ENCODE peak calls at places on chromosomes 6 and 20, in four cellular contexts. X is cardiac muscle cell; T is CD8-positive, alpha-beta T cell; Y is IMR-90. R is an unnamed sample. For H3K36me3, the result is how much of the 10 kb centered on the place peaks cover.

GRCh38 chr6:167573461-167574215 is 248.8 kb downstream of the TTLL2 start:
- DNase-seq in X (no peak), T (no peak), Y (no peak), R (no peak)

GRCh38 chr6:111806561-111807497 is 66.4 kb downstream of the FYN start:
- DNase-seq in X (no peak), T (no peak), Y (no peak), R (no peak)

GRCh38 chr6:33957391-33958207 is 153.8 kb upstream of the MLN start:
- DNase-seq in X (no peak), T (no peak), Y (no peak), R (no peak)

GRCh38 chr6:145339089-145339488 is 396.2 kb downstream of the EPM2A start:
- DNase-seq in X (no peak), T (no peak), Y (no peak), R (no peak)

GRCh38 chr20:41618807-41619294 is 674 bp upstream of the CHD6 start:
- DNase-seq in X (no peak), T (no peak), Y (no peak), R (no peak)

GRCh38 chr6:15200087-15200486 is 45.8 kb upstream of the JARID2 start:
- DNase-seq in X (no peak), T (no peak), Y (no peak), R (no peak)

GRCh38 chr20:4714818-4715217 is 6.9 kb upstream of the PRND start:
- DNase-seq in X (no peak), T (no peak), Y (no peak), R (no peak)

GRCh38 chr6:26157150-26157837 is 70.1 kb downstream of the HFE start:
- DNase-seq in X (peak), T (peak), Y (peak), R (peak)

GRCh38 chr6:90080876-90081464 is 186.7 kb downstream of the GJA10 start:
- DNase-seq in X (no peak), T (peak), Y (no peak), R (peak)

GRCh38 chr6:1312444-1313363 is 806 bp downstream of the FOXQ1 start:
- DNase-seq in X (peak), T (no peak), Y (no peak), R (no peak)

GRCh38 chr20:478949-479429 is 16.7 kb upstream of the TBC1D20 start:
- DNase-seq in X (peak), T (no peak), Y (peak), R (peak)

GRCh38 chr6:159727717-159728440 is 573 bp downstream of the WTAP start:
- DNase-seq in X (peak), T (no peak), Y (no peak), R (no peak)

GRCh38 chr6:166162599-166163342 is 4.9 kb downstream of the TBXT start:
- DNase-seq in X (no peak), T (no peak), Y (no peak), R (no peak)

GRCh38 chr6:166151798-166152197 is 15.9 kb downstream of the TBXT start:
- DNase-seq in X (no peak), T (no peak), Y (no peak), R (no peak)

GRCh38 chr6:166152660-166153059 is 15.0 kb downstream of the TBXT start:
- DNase-seq in X (no peak), T (no peak), Y (no peak), R (no peak)

GRCh38 chr6:166157930-166158617 is 9.6 kb downstream of the TBXT start:
- DNase-seq in X (no peak), T (no peak), Y (no peak), R (no peak)

DNA sequence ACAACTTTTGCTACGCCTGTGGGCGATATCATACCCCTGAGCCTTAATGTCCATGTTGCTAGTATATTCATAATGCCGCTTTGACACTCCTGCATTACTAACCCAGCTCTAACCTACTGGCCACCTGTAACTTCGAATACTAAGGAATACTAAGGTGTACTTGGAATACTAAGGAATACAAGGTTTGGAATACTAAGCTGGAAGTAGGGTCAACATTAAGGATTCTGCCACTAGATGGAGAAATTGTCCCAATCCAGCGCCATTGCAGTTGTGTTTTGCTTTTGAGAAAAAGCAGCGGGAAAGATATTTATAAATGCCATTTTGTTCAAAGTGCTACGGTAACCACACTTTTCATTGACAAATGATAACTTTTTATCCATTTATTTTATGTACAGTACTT is 10.7 kb downstream of the TBXT start:
- DNase-seq in X (no peak), T (no peak), Y (peak), R (no peak)
- TF ChIP-seq CTCF in X (peak), T (no peak), Y (no peak), R (no peak)

GRCh38 chr20:57398901-57399535 is 7.8 kb downstream of the RBM38 start:
- DNase-seq in X (no peak), T (no peak), Y (no peak), R (no peak)

GRCh38 chr20:57400262-57400701 is 9.1 kb downstream of the RBM38 start:
- DNase-seq in X (no peak), T (no peak), Y (no peak), R (peak)

GRCh38 chr20:57400821-57401564 is 9.8 kb downstream of the RBM38 start:
- DNase-seq in X (no peak), T (no peak), Y (no peak), R (peak)

GRCh38 chr20:57398231-57398821 is 7.1 kb downstream of the RBM38 start:
- DNase-seq in X (no peak), T (peak), Y (no peak), R (peak)

DNA sequence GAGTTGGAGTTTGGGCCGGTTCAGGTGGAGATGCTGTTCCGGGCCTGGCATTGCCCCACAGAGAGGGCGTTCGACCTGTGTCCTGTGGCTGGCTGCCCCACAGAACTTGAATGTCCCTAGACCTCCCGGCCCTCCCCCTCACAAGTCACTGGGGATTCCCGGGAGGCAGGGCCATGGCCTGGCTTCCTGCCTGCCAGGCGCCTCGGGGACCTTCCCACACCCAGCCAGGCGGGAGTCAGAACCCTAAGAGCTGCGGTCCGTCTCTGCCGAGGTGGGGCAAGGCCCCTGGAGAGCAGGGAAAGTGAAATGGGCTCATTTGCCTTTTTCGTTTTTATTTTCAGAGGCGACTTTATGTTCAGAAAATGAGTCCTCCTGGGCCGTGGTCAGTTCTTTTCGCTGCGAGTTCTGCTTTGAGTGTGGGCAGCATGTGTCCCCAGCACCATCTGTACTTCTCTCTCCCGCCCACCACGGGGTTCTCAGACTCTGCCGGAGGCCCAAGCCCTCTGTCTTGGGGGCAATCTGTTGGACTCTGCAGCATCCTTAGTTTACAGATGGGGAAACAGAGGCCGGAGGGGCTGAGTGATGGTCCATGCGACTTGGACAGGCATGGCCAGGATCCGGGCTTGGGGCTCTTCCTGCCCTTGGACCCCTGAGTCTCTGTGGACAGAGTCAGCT is 8.5 kb downstream of the RBM38 start:
- DNase-seq in X (no peak), T (no peak), Y (peak), R (peak)
- H3K4me3 ChIP-seq in X (no peak), T (peak), Y (no peak), R (peak)

GRCh38 chr6:36505744-36506534 is 41.3 kb downstream of the STK38 start:
- DNase-seq in X (no peak), T (no peak), Y (no peak), R (no peak)
- H3K36me3 ChIP-seq in X (under half), T (under half), Y (under half), R (under half)

GRCh38 chr20:63236116-63236837 is 572 bp downstream of the BIRC7 start:
- DNase-seq in X (no peak), T (no peak), Y (no peak), R (no peak)

GRCh38 chr20:63233924-63234323 is 1.8 kb upstream of the BIRC7 start:
- DNase-seq in X (no peak), T (no peak), Y (no peak), R (no peak)

GRCh38 chr20:63235399-63235983 is at the start of gene BIRC7:
- DNase-seq in X (no peak), T (no peak), Y (no peak), R (no peak)

GRCh38 chr20:63233061-63233344 is 2.7 kb upstream of the BIRC7 start:
- DNase-seq in X (no peak), T (no peak), Y (no peak), R (no peak)

DNA sequence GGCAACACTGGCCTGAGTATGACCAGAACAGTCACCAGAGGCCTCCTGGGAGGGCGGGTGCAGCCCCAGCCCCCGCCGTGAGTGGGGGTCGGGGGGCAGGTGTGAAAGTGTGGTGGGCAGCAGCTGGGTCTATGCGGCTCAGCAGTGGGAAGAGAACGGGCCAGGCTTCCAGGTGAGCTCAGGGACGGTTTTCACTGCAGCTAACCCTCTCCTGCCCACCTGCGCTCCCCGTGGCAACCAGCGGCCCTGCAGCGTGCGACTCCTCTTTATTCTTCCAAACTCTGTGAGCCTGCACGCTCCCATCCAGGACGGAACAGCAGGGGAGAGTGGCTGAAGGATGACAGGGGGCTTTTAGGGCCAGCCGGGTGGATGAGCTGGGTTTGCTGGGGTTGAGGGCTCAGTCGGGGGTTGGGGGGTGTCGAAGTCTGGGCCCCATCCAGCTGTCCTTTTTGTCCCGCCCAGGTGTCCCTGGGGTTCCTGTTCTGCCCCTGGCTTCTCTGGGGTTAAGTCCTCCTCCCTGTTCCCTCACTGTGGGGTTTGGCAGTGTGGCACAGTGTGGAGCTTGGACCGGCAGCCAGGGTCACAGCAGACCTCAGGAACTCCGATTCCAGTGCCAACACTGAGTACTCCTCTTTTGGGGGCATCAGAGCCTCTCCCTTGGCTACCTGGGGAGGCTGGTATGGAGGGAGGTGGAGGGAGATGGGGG is 859 bp upstream of the BIRC7 start:
- DNase-seq in X (peak), T (no peak), Y (no peak), R (no peak)
- TF ChIP-seq CTCF in X (peak), T (peak), Y (peak), R (peak)

GRCh38 chr20:63639093-63639860 is 12.4 kb upstream of the GMEB2 start:
- DNase-seq in X (no peak), T (peak), Y (no peak), R (no peak)

GRCh38 chr20:63640086-63640485 is 13.1 kb downstream of the STMN3 start:
- DNase-seq in X (no peak), T (no peak), Y (no peak), R (no peak)

GRCh38 chr20:63633732-63634131 is 6.8 kb upstream of the GMEB2 start:
- DNase-seq in X (no peak), T (no peak), Y (no peak), R (no peak)

GRCh38 chr20:63636752-63637633 is 10.1 kb upstream of the GMEB2 start:
- DNase-seq in X (no peak), T (no peak), Y (peak), R (no peak)

DNA sequence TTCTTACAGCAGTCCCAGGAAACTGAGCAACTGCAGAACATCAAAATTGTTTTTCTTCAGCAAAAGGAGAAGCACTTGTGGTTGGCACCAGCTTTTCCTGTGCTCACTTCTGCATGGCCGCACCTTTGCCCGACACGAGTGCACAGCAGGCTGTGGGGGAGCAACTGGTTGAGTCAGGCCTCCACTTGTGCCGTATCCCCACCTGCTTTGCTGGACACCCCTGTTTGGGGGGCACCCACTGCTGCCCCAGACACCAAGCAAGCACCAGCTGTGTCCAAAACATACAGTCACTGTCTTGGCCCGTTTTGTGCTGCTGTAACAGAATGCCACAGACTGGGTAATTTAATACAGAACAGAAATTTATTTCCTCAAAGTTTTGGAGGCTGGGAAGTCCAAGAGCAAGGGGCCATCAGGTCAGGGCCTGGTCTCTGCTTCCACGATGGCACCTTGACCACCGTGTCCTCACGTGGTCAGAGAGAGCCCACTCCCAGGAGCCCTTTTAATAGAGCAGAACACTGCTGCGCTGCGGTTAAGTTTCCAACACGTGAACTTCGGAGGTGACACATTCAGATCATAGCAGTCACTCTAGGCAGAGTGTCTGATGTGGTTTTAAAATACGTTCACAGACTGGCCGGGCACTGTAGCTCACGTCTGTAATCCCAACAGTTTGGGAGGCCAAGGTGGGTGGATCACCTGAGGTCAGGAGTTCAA is 8.7 kb upstream of the GMEB2 start:
- DNase-seq in X (no peak), T (peak), Y (no peak), R (peak)
- H3K4me3 ChIP-seq in X (no peak), T (peak), Y (no peak), R (no peak)

GRCh38 chr6:127205031-127205430 is 61.6 kb upstream of the RNF146 start:
- DNase-seq in X (no peak), T (no peak), Y (peak), R (no peak)
- H3K36me3 ChIP-seq in X (under half), T (under half), Y (under half), R (under half)

GRCh38 chr6:154480144-154480639 is 30.3 kb downstream of the CNKSR3 start:
- DNase-seq in X (no peak), T (no peak), Y (no peak), R (no peak)
- TF ChIP-seq CTCF in X (no peak), T (no peak), Y (no peak), R (no peak)

GRCh38 chr6:125818659-125819297 is 28.0 kb downstream of the NCOA7 start:
- DNase-seq in X (no peak), T (no peak), Y (no peak), R (no peak)
- H3K4me3 ChIP-seq in X (no peak), T (no peak), Y (no peak), R (no peak)

GRCh38 chr6:87540541-87540940 is 49.2 kb downstream of the RARS2 start:
- DNase-seq in X (no peak), T (no peak), Y (no peak), R (no peak)
- H3K36me3 ChIP-seq in X (under half), T (under half), Y (under half), R (under half)